ENCODE peak calls at places on chromosomes 11 and 22, in six cellular contexts. B, V, Z, L, M and R are unnamed samples.

GRCh38 chr22:24207264-24208011 is 26.2 kb downstream of the SUSD2 start:
- DNase-seq in M (no peak), Z (no peak), B (no peak), V (no peak), L (no peak), R (no peak)

GRCh38 chr11:8079111-8079675 is 1.8 kb upstream of the TUB start:
- DNase-seq in L (no peak), Z (no peak), M (no peak), V (no peak), B (no peak), R (no peak)

GRCh38 chr11:23840872-23841271 is 656.0 kb upstream of the LUZP2 start:
- DNase-seq in V (no peak), L (no peak), Z (no peak), B (no peak), M (no peak), R (no peak)

GRCh38 chr22:49921508-49922278 is 3.3 kb downstream of the CRELD2 start:
- DNase-seq in Z (no peak), L (no peak), V (no peak), B (no peak), M (no peak), R (no peak)

GRCh38 chr22:36425977-36426523 is 38.3 kb upstream of the MYH9 start:
- DNase-seq in B (no peak), V (peak), M (no peak), L (no peak), Z (no peak), R (no peak)

GRCh38 chr11:129412501-129412900 is 36.9 kb downstream of the BARX2 start:
- DNase-seq in V (no peak), L (no peak), B (no peak), M (no peak), Z (no peak), R (no peak)

GRCh38 chr22:50218996-50219727 is 18.4 kb downstream of the SELENOO start:
- DNase-seq in B (peak), Z (peak), V (peak), M (peak), L (peak), R (no peak)

GRCh38 chr11:110566577-110566976 is 136.8 kb downstream of the FDX1 start:
- DNase-seq in L (no peak), V (no peak), Z (no peak), B (no peak), M (no peak), R (no peak)

GRCh38 chr11:118870396-118871343 is 13.0 kb upstream of the CXCR5 start:
- DNase-seq in M (peak), Z (no peak), B (peak), L (no peak), V (peak), R (no peak)

GRCh38 chr11:86952221-86952875 is 2.8 kb downstream of the FZD4 start:
- DNase-seq in B (peak), M (no peak), L (no peak), Z (no peak), V (peak), R (no peak)

GRCh38 chr22:16651217-16651616 is 58.6 kb upstream of the CCT8L2 start:
- DNase-seq in L (no peak), Z (no peak), V (no peak), M (no peak), B (no peak), R (no peak)

GRCh38 chr11:86209806-86210657 is 34.5 kb upstream of the EED start:
- DNase-seq in M (no peak), Z (no peak), V (no peak), L (no peak), B (no peak), R (no peak)

GRCh38 chr22:19940536-19941364 is 822 bp upstream of the COMT start:
- DNase-seq in L (no peak), Z (no peak), M (no peak), B (no peak), V (no peak), R (no peak)

GRCh38 chr22:19942886-19943664 is 1.5 kb upstream of the TXNRD2 start:
- DNase-seq in M (no peak), B (peak), L (peak), V (peak), Z (peak), R (peak)

GRCh38 chr22:19941365-19942070 is at the start of the genes COMT and TXNRD2:
- DNase-seq in B (peak), M (peak), V (peak), L (no peak), Z (peak), R (no peak)

GRCh38 chr22:19943665-19944026 is 2.0 kb upstream of the TXNRD2 start:
- DNase-seq in L (peak), B (no peak), Z (no peak), V (no peak), M (no peak), R (peak)

DNA sequence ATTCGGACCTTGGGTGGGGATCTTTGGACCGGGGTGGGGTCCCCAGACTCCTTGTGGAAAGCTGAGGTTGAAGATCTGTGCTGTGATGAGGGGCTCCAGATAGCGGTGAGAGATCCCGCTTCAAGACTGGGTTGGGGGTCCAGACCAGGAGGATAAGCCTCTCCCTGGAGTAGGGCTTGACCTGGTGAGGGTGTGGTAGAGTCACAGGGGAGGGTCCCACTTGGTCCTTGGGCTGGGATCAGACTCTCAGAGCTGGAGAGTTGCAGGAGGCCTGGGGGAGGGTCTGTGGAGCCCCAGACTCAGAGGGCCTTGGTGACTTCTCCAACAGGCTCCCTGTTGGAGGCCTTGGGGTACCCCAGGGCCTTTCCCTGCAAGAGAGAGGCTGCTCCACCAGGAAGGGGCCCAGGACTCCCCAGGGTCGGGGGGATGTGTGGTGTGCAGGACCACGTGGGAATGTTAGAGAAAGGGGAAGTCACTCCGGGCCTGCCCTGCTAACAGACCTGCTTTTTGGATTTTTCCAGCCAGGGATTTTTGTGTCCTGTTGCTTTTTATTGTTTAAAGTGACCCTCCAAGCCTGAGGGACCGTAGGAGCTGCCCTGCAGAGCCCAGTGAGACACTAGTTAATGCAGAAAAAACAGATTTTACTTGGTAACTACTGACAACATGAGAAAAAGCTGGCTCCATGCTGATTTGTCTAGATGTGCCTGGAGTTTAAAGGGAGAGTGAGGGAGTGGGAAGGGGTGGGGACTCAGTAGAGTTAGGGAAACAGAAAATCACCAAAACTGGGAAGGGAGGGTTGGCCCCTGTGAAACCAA is 660 bp upstream of the TXNRD2 start:
- DNase-seq in B (no peak), V (peak), M (no peak), L (no peak), Z (no peak), R (peak)
- H3K4me3 ChIP-seq in B (peak), V (peak), M (peak), L (peak), Z (peak), R (peak)

DNA sequence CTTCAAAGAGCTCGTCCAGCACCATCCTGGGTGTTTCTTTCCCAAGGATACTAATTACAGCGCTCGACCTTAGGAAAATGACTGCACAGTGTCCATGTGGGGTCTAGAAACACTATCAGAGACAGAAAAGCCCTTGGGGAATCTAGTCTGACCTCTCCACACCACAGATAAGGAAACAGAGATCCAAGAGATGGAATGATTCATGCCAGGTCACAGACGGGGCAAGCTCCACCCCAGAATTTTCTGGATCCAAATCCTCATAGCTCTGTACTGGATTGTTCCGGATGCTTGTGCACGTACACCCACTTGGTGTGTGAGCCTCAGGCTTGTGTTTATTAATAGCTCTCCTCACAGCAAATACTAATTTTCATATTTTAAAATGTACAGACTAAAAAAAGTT is 11.3 kb downstream of the ABTB2 start:
- DNase-seq in L (no peak), Z (no peak), M (no peak), B (no peak), V (peak), R (no peak)
- TF ChIP-seq CTCF in L (no peak), Z (no peak), M (no peak), B (no peak), V (no peak), R (no peak)

GRCh38 chr11:130545449-130546072 is 97.1 kb downstream of the ADAMTS15 start:
- DNase-seq in M (no peak), L (no peak), B (no peak), V (no peak), Z (no peak), R (no peak)

GRCh38 chr11:130547761-130548490 is 99.5 kb downstream of the ADAMTS15 start:
- DNase-seq in V (no peak), L (no peak), B (no peak), M (no peak), Z (no peak), R (no peak)

GRCh38 chr11:130546901-130547694 is 98.7 kb downstream of the ADAMTS15 start:
- DNase-seq in V (no peak), Z (no peak), L (no peak), M (no peak), B (no peak), R (no peak)

GRCh38 chr11:130548491-130548833 is 100.0 kb downstream of the ADAMTS15 start:
- DNase-seq in V (no peak), L (no peak), Z (no peak), M (no peak), B (no peak), R (no peak)

DNA sequence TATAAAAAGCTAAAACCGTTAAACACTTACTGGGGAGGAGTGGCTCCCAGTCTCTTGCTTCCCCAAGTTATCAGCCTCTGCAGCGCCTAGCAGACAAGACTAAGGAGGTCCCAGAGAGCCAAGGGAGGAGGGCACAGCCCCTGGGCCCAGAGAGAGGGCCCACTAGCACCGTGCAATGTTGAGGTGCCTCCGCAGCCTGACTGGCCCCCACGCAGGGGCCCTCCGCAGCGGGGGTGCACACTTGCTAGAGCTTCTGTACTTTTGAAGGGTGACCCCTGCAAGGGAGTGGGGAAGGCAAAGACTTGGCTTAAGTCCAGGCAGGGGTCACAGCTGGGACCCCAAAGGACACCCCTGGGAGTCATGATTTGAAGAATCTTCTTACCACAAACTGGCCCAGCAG is 98.0 kb downstream of the ADAMTS15 start:
- DNase-seq in B (no peak), M (no peak), L (no peak), V (no peak), Z (no peak), R (no peak)
- H3K4me3 ChIP-seq in B (no peak), M (no peak), L (no peak), V (no peak), Z (no peak), R (no peak)

DNA sequence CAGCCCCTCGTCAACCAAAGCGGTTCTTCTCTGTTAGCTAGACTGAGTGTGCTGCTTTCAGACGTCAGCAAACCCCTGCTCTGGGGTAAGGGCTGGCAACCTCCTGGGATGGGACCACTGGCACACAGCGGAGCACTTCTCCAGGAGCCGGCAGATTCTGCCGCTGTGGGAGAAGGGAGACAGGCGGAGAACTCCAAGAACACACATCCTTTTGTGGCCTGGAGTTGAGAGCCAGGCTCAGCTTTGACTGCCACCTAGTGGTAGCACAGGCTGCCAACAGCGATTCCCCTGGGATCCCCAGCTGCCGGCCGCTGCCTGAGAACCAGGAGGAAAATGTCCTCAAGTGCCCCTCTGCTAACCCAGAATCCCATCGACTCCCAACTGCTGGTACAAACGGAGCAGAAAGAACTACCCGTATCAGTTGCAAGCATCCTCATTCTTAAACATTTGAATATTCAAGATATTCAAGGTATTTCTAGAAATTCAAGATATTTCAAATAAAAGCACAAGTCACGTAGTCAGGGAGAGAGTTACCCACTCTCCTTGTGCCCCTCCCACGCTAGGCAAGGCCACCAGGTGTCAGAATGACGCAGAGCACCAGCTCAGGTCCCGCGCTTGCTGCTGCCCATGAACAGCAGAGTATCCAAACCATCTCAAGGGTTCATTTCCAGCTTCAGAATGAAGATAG is 4.9 kb downstream of the LTO1 start:
- DNase-seq in B (peak), V (peak), M (peak), L (peak), Z (peak), R (peak)
- TF ChIP-seq CTCF in B (peak), V (peak), M (peak), L (peak), Z (peak), R (peak)

GRCh38 chr11:67422894-67423293 is 5.4 kb upstream of the RPS6KB2 start:
- DNase-seq in L (no peak), Z (no peak), B (no peak), M (no peak), V (no peak), R (no peak)

GRCh38 chr11:67423466-67423865 is 4.8 kb upstream of the RPS6KB2 start:
- DNase-seq in Z (no peak), L (no peak), V (no peak), M (no peak), B (no peak), R (no peak)

GRCh38 chr11:67420646-67421420 is 5.4 kb downstream of the CARNS1 start:
- DNase-seq in Z (peak), M (peak), L (peak), V (peak), B (peak), R (peak)

GRCh38 chr11:67420147-67420645 is 4.7 kb downstream of the CARNS1 start:
- DNase-seq in Z (no peak), M (no peak), V (no peak), B (no peak), L (no peak), R (no peak)

GRCh38 chr11:67421421-67422031 is 6.0 kb downstream of the CARNS1 start:
- DNase-seq in M (no peak), Z (no peak), B (no peak), V (no peak), L (no peak), R (no peak)
- H3K4me3 ChIP-seq in M (peak), Z (no peak), B (peak), V (peak), L (peak), R (peak)

DNA sequence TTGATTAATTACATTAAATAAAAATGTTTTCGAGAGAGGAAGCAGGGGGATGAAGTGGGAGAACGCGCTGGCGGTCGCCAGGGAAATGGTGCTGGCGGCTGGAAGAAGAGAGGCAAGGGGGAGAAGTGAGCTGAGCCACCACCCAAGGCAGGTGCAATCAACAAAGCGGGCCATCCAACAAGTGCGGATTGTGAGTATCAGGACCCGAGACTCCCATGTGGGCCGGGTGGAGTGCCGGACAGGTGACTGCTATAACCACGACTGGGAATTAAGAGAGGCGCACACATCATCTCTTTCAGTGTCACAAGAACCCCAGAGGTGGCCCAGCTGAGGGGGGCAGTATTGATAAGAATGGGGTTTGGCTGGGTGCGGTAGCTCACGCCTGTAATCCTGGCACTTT is 41.2 kb upstream of the ATXN10 start:
- DNase-seq in V (no peak), Z (no peak), M (no peak), L (no peak), B (no peak), R (no peak)
- TF ChIP-seq CTCF in V (no peak), Z (no peak), M (no peak), L (no peak), B (no peak), R (no peak)

GRCh38 chr11:94796863-94797262 is 28.7 kb downstream of the AMOTL1 start:
- DNase-seq in Z (no peak), V (no peak), L (no peak), B (no peak), M (no peak), R (no peak)

GRCh38 chr11:94794287-94795168 is 26.4 kb downstream of the AMOTL1 start:
- DNase-seq in Z (peak), M (no peak), L (peak), B (peak), V (peak), R (peak)

GRCh38 chr11:94793002-94793401 is 24.8 kb downstream of the AMOTL1 start:
- DNase-seq in L (no peak), M (no peak), B (no peak), Z (no peak), V (no peak), R (no peak)

GRCh38 chr11:94793822-94794221 is 25.7 kb downstream of the AMOTL1 start:
- DNase-seq in Z (no peak), L (no peak), M (no peak), V (no peak), B (no peak), R (no peak)

DNA sequence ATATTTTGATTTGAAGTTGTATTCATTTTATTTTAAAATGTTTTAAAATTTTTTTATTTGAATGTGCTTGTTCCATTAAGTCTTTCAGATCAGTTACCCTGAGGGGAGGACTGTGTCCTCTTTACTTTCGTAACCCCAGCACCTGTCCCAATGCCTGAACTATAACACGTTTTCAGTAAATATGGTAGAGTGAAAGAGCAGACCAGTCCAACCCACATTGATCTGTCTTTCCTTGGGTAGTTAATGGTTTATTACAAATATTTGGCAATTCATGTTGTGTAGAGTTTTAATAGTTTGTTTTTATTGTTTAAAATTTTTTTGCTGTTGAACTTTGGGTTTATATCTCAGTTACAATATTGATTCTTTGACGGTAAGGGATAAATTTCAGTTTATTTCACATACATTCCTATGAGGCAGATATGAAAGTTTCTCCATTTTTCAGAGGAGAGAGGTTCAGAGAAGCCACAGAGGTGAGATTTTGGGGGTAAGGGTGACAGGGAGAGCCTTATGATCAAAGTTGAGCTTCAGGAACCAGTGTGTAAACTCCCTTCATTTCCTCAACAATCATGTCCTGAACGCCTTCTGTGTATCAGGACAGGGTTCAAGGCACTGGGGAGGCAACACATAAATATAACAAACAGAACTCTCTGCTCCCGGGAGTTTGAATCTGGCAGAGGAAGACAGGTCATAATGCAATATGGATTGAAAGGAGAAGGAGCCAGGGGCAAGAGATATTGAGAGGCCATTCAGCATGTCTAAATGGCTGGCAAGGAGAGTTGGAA is 27.8 kb downstream of the AMOTL1 start:
- DNase-seq in B (no peak), L (no peak), Z (no peak), M (no peak), V (no peak), R (no peak)
- H3K4me3 ChIP-seq in B (no peak), L (no peak), Z (no peak), M (no peak), V (no peak), R (no peak)

DNA sequence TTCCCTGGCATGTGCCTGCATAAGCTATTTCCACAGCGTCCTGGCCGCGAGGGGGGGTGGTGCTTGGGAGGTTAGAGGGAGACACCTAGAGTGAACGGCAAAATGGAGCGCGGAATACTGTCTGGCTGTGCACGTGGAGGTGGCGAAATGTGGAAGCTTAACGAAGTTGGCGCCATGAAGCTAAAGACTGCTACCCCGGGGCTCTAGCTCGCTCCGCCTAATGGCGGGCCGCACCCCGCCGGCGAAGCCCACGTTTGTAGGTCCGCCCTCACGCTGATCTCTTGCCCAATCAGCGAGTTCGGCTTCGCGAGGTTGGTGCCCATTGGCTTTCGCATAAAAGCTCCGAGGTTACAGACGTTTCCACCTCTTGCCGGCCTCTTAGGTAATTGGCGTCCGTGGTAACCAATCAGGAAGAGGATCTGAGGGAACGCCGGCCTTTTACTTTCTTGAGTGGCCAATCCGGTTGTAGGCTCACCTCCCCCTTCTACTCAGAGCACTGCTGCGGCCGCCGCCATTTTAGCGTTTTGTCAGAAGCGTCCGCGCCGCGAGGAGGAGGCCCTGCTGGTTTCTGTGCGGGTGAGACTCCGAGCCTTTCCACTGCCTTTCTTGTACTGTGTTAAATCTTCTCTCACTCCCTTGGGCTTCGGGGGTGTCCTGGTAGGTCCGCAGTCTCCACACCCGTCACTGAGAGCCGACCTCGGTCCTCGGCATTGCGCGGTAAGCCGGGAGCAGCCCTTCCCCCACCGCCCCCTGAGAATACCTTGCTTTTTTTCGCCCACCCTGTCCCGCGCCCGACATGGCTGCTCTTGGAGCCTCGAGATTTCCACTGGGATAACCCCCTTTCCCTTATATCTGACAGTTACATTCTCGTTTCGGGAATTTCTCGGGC is at the start of gene RBM4:
- DNase-seq in M (peak), B (peak), L (peak), V (peak), Z (peak), R (peak)
- TF ChIP-seq CTCF in M (peak), B (peak), L (no peak), V (no peak), Z (peak), R (peak)